ENCODE peak calls at places on chromosomes 12 and 14, in six cellular contexts. X is A549, B is endodermal cell, H is Peyer's patch, S is IMR-90, Y is heart right ventricle. Z is an unnamed sample.

GRCh38 chr12:111270773-111271172 is 98.1 kb downstream of the PHETA1 start:
- DNase-seq in X (peak; percentile 40), B (peak; percentile 80), H (no peak), S (peak; percentile 6), Y (no peak), Z (no peak)

GRCh38 chr12:94145231-94145979 is 3.0 kb upstream of the PLXNC1 start:
- DNase-seq in X (no peak), B (peak; percentile 23), H (no peak), S (peak; percentile 55), Y (no peak), Z (no peak)

GRCh38 chr12:59570134-59570533 is 25.7 kb upstream of the SLC16A7 start:
- DNase-seq in X (no peak), B (no peak), H (no peak), S (peak; percentile 30), Y (no peak), Z (no peak)

GRCh38 chr14:64993263-64993662 is 6.6 kb downstream of the FNTB start:
- DNase-seq in X (no peak), B (no peak), H (no peak), S (no peak), Y (no peak), Z (no peak)

GRCh38 chr14:66979083-66979974 is 209.9 kb upstream of the GARIN2 start:
- DNase-seq in X (no peak), B (no peak), H (no peak), S (no peak), Y (no peak), Z (no peak)

GRCh38 chr14:99422220-99423010 is 58.2 kb downstream of the SETD3 start:
- DNase-seq in X (no peak), B (no peak), H (no peak), S (no peak), Y (no peak), Z (no peak)

GRCh38 chr12:98592825-98593322 is 612 bp upstream of the SLC25A3 start:
- DNase-seq in X (no peak), B (no peak), H (no peak), S (no peak), Y (no peak), Z (no peak)

GRCh38 chr14:68979722-68980552 is 835 bp upstream of the ACTN1 start:
- DNase-seq in X (peak; percentile 59), B (peak; percentile 92), H (no peak), S (peak; percentile 63), Y (peak; percentile 55), Z (peak; percentile 86)

GRCh38 chr14:89351364-89351957 is 65.6 kb downstream of the FOXN3 start:
- DNase-seq in X (no peak), B (peak; percentile 76), H (peak; percentile 53), S (peak; percentile 42), Y (no peak), Z (no peak)

GRCh38 chr12:24997970-24998582 is 49.2 kb upstream of the BCAT1 start:
- DNase-seq in X (no peak), B (no peak), H (no peak), S (peak; percentile 91), Y (no peak), Z (no peak)

GRCh38 chr12:52837341-52837741 is 3.2 kb upstream of the KRT79 start:
- DNase-seq in X (peak; percentile 49), B (no peak), H (no peak), S (peak; percentile 91), Y (no peak), Z (no peak)

GRCh38 chr12:3924761-3925160 is 51.6 kb upstream of the PARP11 start:
- DNase-seq in X (no peak), B (no peak), H (no peak), S (no peak), Y (no peak), Z (no peak)

GRCh38 chr12:62977419-62977818 is 42.5 kb upstream of the PPM1H start:
- DNase-seq in X (no peak), B (no peak), H (no peak), S (no peak), Y (no peak), Z (no peak)

GRCh38 chr12:7905071-7905470 is 30.9 kb downstream of the SLC2A3 start:
- DNase-seq in X (no peak), B (no peak), H (no peak), S (no peak), Y (no peak), Z (no peak)

GRCh38 chr14:103317251-103317650 is 16.8 kb upstream of the EIF5 start:
- DNase-seq in X (no peak), B (peak; percentile 65), H (no peak), S (no peak), Y (no peak), Z (no peak)

GRCh38 chr14:75334191-75335051 is 55.8 kb downstream of the FOS start:
- DNase-seq in X (no peak), B (no peak), H (peak; percentile 70), S (peak; percentile 3), Y (peak; percentile 35), Z (peak; percentile 82)

GRCh38 chr12:47651368-47652254 is 54.2 kb downstream of the RPAP3 start:
- DNase-seq in X (peak; percentile 32), B (peak; percentile 82), H (peak; percentile 45), S (peak; percentile 66), Y (peak; percentile 23), Z (no peak)

GRCh38 chr12:107436376-107436775 is 249.2 kb upstream of the PWP1 start:
- DNase-seq in X (peak; percentile 15), B (peak; percentile 84), H (no peak), S (peak; percentile 83), Y (no peak), Z (no peak)

DNA sequence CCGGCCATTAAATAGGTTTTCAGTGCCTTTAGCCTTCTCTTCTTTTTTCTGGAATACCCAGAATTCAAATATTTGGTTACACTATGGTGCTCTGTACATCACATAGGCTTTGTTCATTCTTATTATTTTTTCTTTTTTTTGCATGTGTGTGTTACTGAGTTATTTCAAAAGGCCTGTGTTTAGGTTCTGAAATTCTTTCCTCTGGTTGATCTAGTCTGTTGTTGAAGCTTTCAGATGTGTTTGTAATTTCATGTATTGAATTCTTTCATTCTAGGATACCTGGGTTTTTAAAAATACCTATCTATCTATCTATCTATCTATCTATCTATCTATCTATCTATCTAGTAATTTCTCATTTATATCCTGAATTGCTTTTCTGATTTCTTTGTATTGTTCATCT is 66.9 kb downstream of the FBXO33 start:
- DNase-seq in X (no peak), B (no peak), H (no peak), S (no peak), Y (no peak), Z (no peak)
- H3K4me1 ChIP-seq in X (no peaks in the 10 kb centered on the region), B (peaks cover 8% of the 10 kb centered on the region), H (no peaks in the 10 kb centered on the region), S (no peaks in the 10 kb centered on the region), Y (peaks cover 8% of the 10 kb centered on the region), Z (no peaks in the 10 kb centered on the region)

GRCh38 chr12:89730060-89730459 is 21.4 kb upstream of the ATP2B1 start:
- DNase-seq in X (no peak), B (no peak), H (no peak), S (no peak), Y (no peak), Z (no peak)
- H3K27ac ChIP-seq in X (no peak overlapping the region), B (no peak overlapping the region), H (no peak overlapping the region), S (no peak overlapping the region), Y (no peak overlapping the region), Z (no peak overlapping the region)

DNA sequence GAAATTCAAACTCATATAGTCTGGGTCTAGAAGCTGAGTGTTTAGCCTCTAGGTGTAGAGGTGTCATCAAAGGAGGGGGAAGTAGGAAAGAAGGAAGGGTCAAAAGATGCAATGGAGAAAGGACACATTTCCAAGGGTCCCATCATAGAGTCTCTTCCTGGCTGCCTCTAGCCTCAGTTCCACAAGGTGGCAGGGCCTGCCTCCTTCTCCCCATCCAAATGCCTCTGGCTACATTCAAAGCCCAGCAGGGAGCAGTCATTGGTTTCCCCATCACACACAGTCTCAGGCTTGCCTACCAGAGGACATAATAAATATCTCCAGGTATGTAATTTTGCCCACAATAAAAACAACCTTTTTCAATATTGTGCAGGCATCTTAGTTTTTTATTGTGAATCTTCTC is 2.1 kb upstream of the CCT2 start:
- DNase-seq in X (no peak), B (peak; percentile 85), H (no peak), S (no peak), Y (no peak), Z (no peak)
- TF ChIP-seq CTCF in X (no peak), B (peak; percentile 72), H (no peak), S (no peak), Y (no peak), Z (no peak)

GRCh38 chr14:106789318-106789717 is 1262.9 kb downstream of the TMEM121 start:
- DNase-seq in X (no peak), B (no peak), H (no peak), S (no peak), Y (no peak), Z (no peak)
- H3K4me1 ChIP-seq in X (no peaks in the 10 kb centered on the region), B (no peaks in the 10 kb centered on the region), H (no peaks in the 10 kb centered on the region), S (no peaks in the 10 kb centered on the region), Y (no peaks in the 10 kb centered on the region), Z (no peaks in the 10 kb centered on the region)

DNA sequence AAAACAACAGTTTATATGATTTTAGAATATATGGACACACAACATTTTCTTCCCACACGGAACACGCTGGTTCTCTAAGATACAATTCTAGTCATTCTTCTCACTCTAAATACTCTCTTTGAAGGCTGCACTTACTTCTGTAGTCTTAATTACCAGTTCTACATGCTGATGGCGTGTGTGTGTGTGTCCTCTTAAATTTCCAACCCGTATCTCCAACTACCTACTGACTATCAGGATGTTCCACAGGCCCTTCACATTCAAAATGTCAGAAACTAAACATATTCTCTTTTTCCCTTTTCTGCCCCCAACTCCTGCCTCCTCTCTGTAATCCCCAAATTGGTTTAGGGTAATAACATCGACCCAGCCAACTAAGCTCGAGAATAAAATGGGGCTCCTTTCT is 75.2 kb downstream of the DUSP16 start:
- DNase-seq in X (no peak), B (no peak), H (no peak), S (no peak), Y (no peak), Z (no peak)
- H3K27ac ChIP-seq in X (no peak overlapping the region), B (no peak overlapping the region), H (no peak overlapping the region), S (no peak overlapping the region), Y (no peak overlapping the region), Z (no peak overlapping the region)

GRCh38 chr14:73173092-73173735 is 36.9 kb downstream of the PSEN1 start:
- DNase-seq in X (peak; percentile 18), B (no peak), H (no peak), S (peak; percentile 65), Y (no peak), Z (no peak)
- TF ChIP-seq CTCF in X (peak; percentile 84), B (peak; percentile 69), H (peak; percentile 48), S (peak; percentile 69), Y (peak; percentile 56), Z (peak; percentile 10)

GRCh38 chr12:12718853-12719252 is 1.7 kb downstream of the CDKN1B start:
- DNase-seq in X (no peak), B (no peak), H (no peak), S (peak; percentile 76), Y (no peak), Z (no peak)

GRCh38 chr12:12718382-12718761 is 1.2 kb downstream of the CDKN1B start:
- DNase-seq in X (no peak), B (no peak), H (no peak), S (no peak), Y (no peak), Z (no peak)

GRCh38 chr12:12720052-12720451 is 2.9 kb downstream of the CDKN1B start:
- DNase-seq in X (no peak), B (no peak), H (no peak), S (no peak), Y (no peak), Z (no peak)

GRCh38 chr12:12720637-12721250 is 3.6 kb downstream of the CDKN1B start:
- DNase-seq in X (no peak), B (no peak), H (no peak), S (no peak), Y (no peak), Z (no peak)

GRCh38 chr12:12719496-12719895 is 2.3 kb downstream of the CDKN1B start:
- DNase-seq in X (no peak), B (no peak), H (no peak), S (no peak), Y (no peak), Z (no peak)
- H3K4me1 ChIP-seq in X (peaks cover 48% of the 10 kb centered on the region), B (peaks cover 11% of the 10 kb centered on the region), H (peaks cover 9% of the 10 kb centered on the region), S (peaks cover 13% of the 10 kb centered on the region), Y (peaks cover 65% of the 10 kb centered on the region), Z (peaks cover 40% of the 10 kb centered on the region)

Z was measured in ascending aorta.